ENCODE peak calls at places on chromosomes 16 and 17, in four cellular contexts. P, B, N and W are unnamed samples.

GRCh38 chr17:13002761-13003453 is 14.9 kb downstream of the ELAC2 start:
- DNase-seq in P (peak; percentile 34), B (peak; percentile 82), N (peak; percentile 82), W (peak; percentile 71)

GRCh38 chr16:3744018-3744417 is 26.7 kb upstream of the TRAP1 start:
- DNase-seq in P (no peak), B (no peak), N (no peak), W (no peak)

GRCh38 chr17:83056583-83057396 is 22.6 kb upstream of the METRNL start:
- DNase-seq in P (no peak), B (no peak), N (peak; percentile 18), W (no peak)

GRCh38 chr16:74573622-74574021 is 33.3 kb downstream of the GLG1 start:
- DNase-seq in P (no peak), B (no peak), N (no peak), W (no peak)

GRCh38 chr17:68197997-68198930 is 49.6 kb upstream of the AMZ2 start:
- DNase-seq in P (no peak), B (no peak), N (no peak), W (no peak)

GRCh38 chr16:57530104-57530522 is 6.3 kb downstream of the CCDC102A start:
- DNase-seq in P (no peak), B (peak; percentile 44), N (peak; percentile 61), W (peak; percentile 43)

GRCh38 chr17:51805220-51805619 is 353.3 kb downstream of the CA10 start:
- DNase-seq in P (no peak), B (no peak), N (no peak), W (no peak)

GRCh38 chr16:64153718-64154117 is 968.1 kb downstream of the CDH11 start:
- DNase-seq in P (no peak), B (no peak), N (no peak), W (no peak)

GRCh38 chr16:87856796-87857228 is 12.5 kb downstream of the SLC7A5 start:
- DNase-seq in P (no peak), B (peak; percentile 76), N (no peak), W (no peak)

GRCh38 chr17:29100296-29100695 is 57.4 kb downstream of the PIPOX start:
- DNase-seq in P (no peak), B (no peak), N (no peak), W (no peak)

GRCh38 chr16:87956771-87957279 is 5.6 kb downstream of the BANP start:
- DNase-seq in P (no peak), B (no peak), N (no peak), W (no peak)

GRCh38 chr17:57266842-57267241 is 10.5 kb downstream of the MSI2 start:
- DNase-seq in P (no peak), B (no peak), N (no peak), W (no peak)

GRCh38 chr17:28404007-28404406 is 2.0 kb downstream of the SLC46A1 start:
- DNase-seq in P (no peak), B (no peak), N (no peak), W (no peak)

GRCh38 chr17:63474174-63474913 is 2.5 kb upstream of the ACE start:
- DNase-seq in P (no peak), B (no peak), N (no peak), W (no peak)

GRCh38 chr17:47621293-47622178 is 28.2 kb upstream of the KPNB1 start:
- DNase-seq in P (peak; percentile 82), B (peak; percentile 78), N (peak; percentile 51), W (peak; percentile 96)

DNA sequence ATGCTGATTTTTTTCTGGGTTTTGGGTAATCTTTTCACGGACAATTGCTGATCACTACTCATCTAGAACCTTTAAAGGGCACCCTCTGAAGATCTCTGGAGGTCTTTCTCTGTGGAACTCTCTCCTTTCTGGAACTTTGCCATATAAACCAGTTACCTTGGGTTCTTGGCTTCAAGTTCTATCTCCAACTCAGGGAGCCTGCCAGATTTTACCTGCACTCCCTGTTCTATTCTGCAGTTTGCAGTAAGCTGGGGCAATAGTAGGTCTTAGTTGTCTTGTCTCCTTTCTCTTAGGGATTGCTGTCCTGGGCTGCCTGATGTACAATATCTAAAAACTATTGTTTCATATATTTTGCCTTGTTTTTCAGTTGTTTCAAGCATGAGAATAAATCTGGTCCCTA is 120.3 kb downstream of the CHD9 start:
- DNase-seq in P (no peak), B (no peak), N (no peak), W (no peak)
- H3K27ac ChIP-seq in P (no peak overlapping the region), B (no peak overlapping the region), N (no peak overlapping the region), W (no peak overlapping the region)

DNA sequence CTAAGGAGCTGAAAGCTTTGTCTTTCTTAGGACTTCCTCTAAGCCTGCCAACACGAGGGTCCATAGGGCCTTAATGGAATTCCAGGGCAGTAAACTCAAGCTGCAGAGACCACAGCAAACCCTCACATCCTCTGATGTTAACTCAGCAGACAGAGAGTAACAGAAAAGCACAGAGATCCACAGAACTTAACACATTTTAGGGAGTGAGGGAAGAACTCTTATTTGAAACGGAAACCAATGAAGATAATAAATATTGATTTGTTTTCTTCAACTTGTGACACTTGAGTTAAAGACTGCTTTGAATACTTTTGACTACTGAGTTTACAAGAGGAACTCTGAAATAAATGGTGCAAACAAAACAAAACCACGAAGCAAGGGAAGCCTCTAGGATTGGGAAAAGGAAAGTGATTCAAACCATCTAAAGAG is 9.4 kb downstream of the DYNC1LI2 start:
- DNase-seq in P (no peak), B (no peak), N (no peak), W (no peak)
- H3K36me3 ChIP-seq in P (peaks cover 32% of the 10 kb centered on the region), B (peaks cover 70% of the 10 kb centered on the region), N (no peaks in the 10 kb centered on the region), W (peaks cover 94% of the 10 kb centered on the region)

DNA sequence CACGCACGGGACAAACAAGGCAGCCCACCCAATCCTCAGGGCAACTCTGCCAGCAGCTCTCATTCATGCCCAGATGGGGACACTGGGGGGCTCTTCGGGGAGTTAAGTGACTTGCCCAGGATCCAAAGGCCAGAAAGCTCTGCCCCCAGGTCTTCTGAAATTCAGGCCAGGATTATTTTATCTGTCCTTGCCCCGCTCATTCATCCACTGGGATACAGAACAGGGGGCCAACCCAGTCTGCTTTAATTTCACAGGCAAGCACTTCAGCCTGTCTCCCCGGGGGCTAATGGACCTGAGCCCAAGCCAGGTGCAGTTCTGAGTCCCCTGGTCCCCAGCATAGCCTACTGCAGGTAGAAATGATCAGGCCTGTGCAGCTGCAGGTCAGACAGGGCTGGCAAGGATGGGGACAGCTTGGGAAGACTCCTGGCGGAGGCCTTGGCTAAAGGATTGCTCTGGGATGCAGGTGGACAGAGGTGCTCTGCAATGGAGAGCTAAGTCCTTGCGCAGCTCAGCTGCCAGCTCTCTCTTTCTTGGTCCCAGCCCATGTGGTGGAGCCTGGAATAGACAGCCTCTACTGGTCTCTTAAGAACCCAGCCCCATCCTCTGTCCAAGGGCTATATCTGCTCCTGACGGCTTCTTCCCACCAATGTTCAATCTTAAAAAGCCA is 766 bp upstream of the B3GNT9 start:
- DNase-seq in P (no peak), B (no peak), N (no peak), W (no peak)
- H3K4me3 ChIP-seq in P (peak overlapping the region; percentile 61), B (no peak overlapping the region), N (peak overlapping the region; percentile 60), W (peak overlapping the region; percentile 70)

DNA sequence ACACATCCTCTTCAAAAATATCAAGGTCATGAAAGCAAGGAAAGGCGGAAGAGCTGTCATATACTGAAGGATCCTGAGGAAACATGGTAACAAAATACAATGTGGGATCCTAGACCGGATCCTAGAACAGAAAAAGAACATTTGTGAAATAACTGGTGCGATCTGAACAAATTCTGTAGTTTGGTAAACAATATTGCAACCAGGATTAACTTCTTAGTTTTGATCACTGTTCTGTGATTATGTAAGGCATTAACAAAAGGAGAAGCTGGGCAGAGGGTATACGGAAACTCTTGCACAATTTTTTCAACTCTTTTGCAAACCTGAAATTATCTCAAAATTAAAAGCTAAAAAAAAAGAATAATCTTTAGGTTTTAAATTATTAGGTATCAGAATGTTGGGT is 109.7 kb downstream of the TRIM37 start:
- DNase-seq in P (no peak), B (no peak), N (no peak), W (no peak)
- H3K27ac ChIP-seq in P (no peak overlapping the region), B (no peak overlapping the region), N (no peak overlapping the region), W (no peak overlapping the region)

GRCh38 chr16:89219365-89219764 is 1.9 kb downstream of the ZNF778 start:
- DNase-seq in P (no peak), B (no peak), N (no peak), W (no peak)

GRCh38 chr16:89222931-89223330 is 5.4 kb downstream of the ZNF778 start:
- DNase-seq in P (no peak), B (no peak), N (no peak), W (no peak)

GRCh38 chr16:89230210-89230609 is 12.7 kb downstream of the ZNF778 start:
- DNase-seq in P (no peak), B (peak; percentile 61), N (no peak), W (no peak)

GRCh38 chr16:89221604-89222003 is 4.1 kb downstream of the ZNF778 start:
- DNase-seq in P (no peak), B (no peak), N (no peak), W (no peak)

DNA sequence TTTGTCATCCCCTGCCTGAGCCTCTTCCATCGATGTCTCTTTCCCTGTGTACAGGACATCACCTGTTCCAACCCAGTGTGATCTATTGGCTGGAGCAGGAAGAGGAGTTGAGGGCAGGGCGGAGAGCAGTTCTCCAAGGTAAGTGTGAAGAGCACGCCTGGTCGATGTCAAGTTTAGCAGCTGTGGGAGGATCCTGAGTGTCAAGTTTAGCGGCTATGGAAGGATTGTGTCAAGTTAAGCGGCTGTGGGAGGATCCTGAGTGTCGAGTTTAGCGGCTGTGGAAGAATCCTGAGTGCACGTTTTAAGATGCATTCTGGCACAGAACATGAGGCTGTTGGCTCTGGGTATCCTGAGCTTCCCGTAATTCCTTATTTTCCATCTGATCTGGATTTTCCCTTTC is 7.2 kb downstream of the ZNF778 start:
- DNase-seq in P (no peak), B (no peak), N (no peak), W (no peak)
- H3K36me3 ChIP-seq in P (peaks cover 32% of the 10 kb centered on the region), B (peaks cover 87% of the 10 kb centered on the region), N (no peaks in the 10 kb centered on the region), W (peaks cover 83% of the 10 kb centered on the region)

GRCh38 chr16:28311913-28312312 is 19.6 kb downstream of the SBK1 start:
- DNase-seq in P (no peak), B (peak; percentile 42), N (no peak), W (no peak)
- H3K4me3 ChIP-seq in P (no peak overlapping the region), B (no peak overlapping the region), N (no peak overlapping the region), W (no peak overlapping the region)